ENCODE peak calls at places on chromosomes 3 and 15, in four cellular contexts. Y, D, N and X are unnamed samples.

GRCh38 chr3:38143511-38143910 is 5.0 kb downstream of the MYD88 start:
- DNase-seq in Y (peak; percentile 5), D (no peak), N (peak; percentile 53), X (peak; percentile 76)

GRCh38 chr3:1798711-1799410 is 299.8 kb upstream of the CNTN4 start:
- DNase-seq in Y (no peak), D (no peak), N (no peak), X (no peak)

GRCh38 chr3:56725175-56725574 is 42.1 kb upstream of the TASOR start:
- DNase-seq in Y (no peak), D (no peak), N (no peak), X (no peak)

GRCh38 chr3:79765854-79766253 is 1.9 kb downstream of the ROBO1 start:
- DNase-seq in Y (no peak), D (no peak), N (no peak), X (no peak)

GRCh38 chr15:100926258-100926657 is 7.1 kb downstream of the LRRK1 start:
- DNase-seq in Y (no peak), D (peak; percentile 40), N (no peak), X (no peak)

GRCh38 chr3:71520186-71521020 is 63.1 kb downstream of the FOXP1 start:
- DNase-seq in Y (no peak), D (no peak), N (no peak), X (no peak)

GRCh38 chr3:174358252-174358651 is 500.9 kb upstream of the NAALADL2 start:
- DNase-seq in Y (no peak), D (no peak), N (no peak), X (no peak)

GRCh38 chr3:72663429-72663828 is 184.8 kb downstream of the SHQ1 start:
- DNase-seq in Y (no peak), D (no peak), N (no peak), X (no peak)

GRCh38 chr15:63539517-63539916 is 35.1 kb downstream of the USP3 start:
- DNase-seq in Y (peak; percentile 47), D (no peak), N (no peak), X (no peak)

GRCh38 chr15:50257206-50257735 is 8.3 kb downstream of the HDC start:
- DNase-seq in Y (no peak), D (no peak), N (no peak), X (no peak)

GRCh38 chr3:58093573-58094195 is 85.5 kb downstream of the FLNB start:
- DNase-seq in Y (no peak), D (peak; percentile 52), N (no peak), X (no peak)

GRCh38 chr15:68819451-68820204 is 1.1 kb downstream of the ANP32A start:
- DNase-seq in Y (peak; percentile 44), D (peak; percentile 74), N (no peak), X (no peak)

GRCh38 chr3:13394363-13394762 is 25.8 kb downstream of the NUP210 start:
- DNase-seq in Y (no peak), D (no peak), N (no peak), X (no peak)

GRCh38 chr3:52769786-52770445 is 824 bp downstream of the NEK4 start:
- DNase-seq in Y (no peak), D (no peak), N (no peak), X (no peak)

GRCh38 chr3:116849261-116849688 is 139.7 kb downstream of the TUSC7 start:
- DNase-seq in Y (no peak), D (no peak), N (no peak), X (no peak)

GRCh38 chr15:26128611-26129140 is 265.5 kb upstream of the ATP10A start:
- DNase-seq in Y (peak; percentile 30), D (no peak), N (no peak), X (no peak)

GRCh38 chr3:193743702-193744047 is 150.7 kb downstream of the OPA1 start:
- DNase-seq in Y (peak; percentile 35), D (peak; percentile 19), N (no peak), X (no peak)

GRCh38 chr15:70353606-70354259 is 256.0 kb upstream of the TLE3 start:
- DNase-seq in Y (peak; percentile 56), D (no peak), N (peak; percentile 76), X (no peak)

GRCh38 chr15:63041402-63041977 is 1.1 kb upstream of the TPM1 start:
- DNase-seq in Y (no peak), D (no peak), N (no peak), X (no peak)

GRCh38 chr3:107845355-107846281 is 245.2 kb downstream of the CD47 start:
- DNase-seq in Y (no peak), D (no peak), N (no peak), X (no peak)

GRCh38 chr15:89498574-89498906 is 2.2 kb upstream of the RHCG start:
- DNase-seq in Y (no peak), D (no peak), N (no peak), X (no peak)

GRCh38 chr3:171455603-171456550 is 4.3 kb downstream of the TNIK start:
- DNase-seq in Y (peak; percentile 57), D (no peak), N (no peak), X (no peak)

GRCh38 chr15:64464271-64465005 is 4.1 kb downstream of the ZNF609 start:
- DNase-seq in Y (no peak), D (no peak), N (no peak), X (no peak)

GRCh38 chr3:136576279-136577009 is 175.7 kb downstream of the STAG1 start:
- DNase-seq in Y (no peak), D (no peak), N (no peak), X (no peak)

GRCh38 chr3:42900731-42901420 is 5.1 kb upstream of the ZNF662 start:
- DNase-seq in Y (no peak), D (no peak), N (no peak), X (peak; percentile 52)

GRCh38 chr15:59420986-59421618 is 16.9 kb upstream of the FAM81A start:
- DNase-seq in Y (no peak), D (no peak), N (no peak), X (no peak)

GRCh38 chr15:78063966-78064365 is 13.5 kb downstream of the TBC1D2B start:
- DNase-seq in Y (no peak), D (no peak), N (peak; percentile 7), X (no peak)
- H3K4me1 ChIP-seq in Y (peaks cover 86% of the 10 kb centered on the region), D (peaks cover 41% of the 10 kb centered on the region), N (peaks cover 95% of the 10 kb centered on the region), X (peaks cover 98% of the 10 kb centered on the region)

GRCh38 chr15:83940136-83940535 is 286.2 kb downstream of the ADAMTSL3 start:
- DNase-seq in Y (no peak), D (no peak), N (no peak), X (no peak)

GRCh38 chr15:83943043-83943442 is 289.1 kb downstream of the ADAMTSL3 start:
- DNase-seq in Y (no peak), D (no peak), N (no peak), X (no peak)

GRCh38 chr15:83947156-83947555 is 288.4 kb upstream of the GOLGA6L4 start:
- DNase-seq in Y (no peak), D (no peak), N (no peak), X (no peak)

GRCh38 chr15:83943849-83944404 is 290.0 kb downstream of the ADAMTSL3 start:
- DNase-seq in Y (no peak), D (no peak), N (no peak), X (no peak)
- H3K27ac ChIP-seq in Y (no peak overlapping the region), D (no peak overlapping the region), N (no peak overlapping the region), X (no peak overlapping the region)

GRCh38 chr3:184460276-184460675 is 80.4 kb downstream of the CHRD start:
- DNase-seq in Y (no peak), D (no peak), N (peak; percentile 35), X (no peak)

GRCh38 chr3:184456476-184456875 is 76.6 kb downstream of the CHRD start:
- DNase-seq in Y (no peak), D (no peak), N (no peak), X (no peak)

GRCh38 chr3:184455991-184456390 is 76.1 kb downstream of the CHRD start:
- DNase-seq in Y (no peak), D (no peak), N (no peak), X (no peak)

GRCh38 chr3:184461219-184461618 is 81.4 kb downstream of the CHRD start:
- DNase-seq in Y (no peak), D (no peak), N (no peak), X (no peak)

GRCh38 chr3:184459355-184459754 is 79.5 kb downstream of the CHRD start:
- DNase-seq in Y (no peak), D (no peak), N (no peak), X (no peak)
- TF ChIP-seq POLR2A in Y (no peak), D (no peak), N (no peak), X (no peak)

GRCh38 chr15:53525894-53526293 is 233.6 kb downstream of the WDR72 start:
- DNase-seq in Y (no peak), D (no peak), N (no peak), X (no peak)

GRCh38 chr15:53535886-53536285 is 223.6 kb downstream of the WDR72 start:
- DNase-seq in Y (no peak), D (no peak), N (no peak), X (no peak)

GRCh38 chr15:53527996-53528395 is 231.5 kb downstream of the WDR72 start:
- DNase-seq in Y (no peak), D (peak; percentile 22), N (no peak), X (no peak)

GRCh38 chr15:53534105-53534839 is 225.2 kb downstream of the WDR72 start:
- DNase-seq in Y (no peak), D (peak; percentile 94), N (no peak), X (no peak)

GRCh38 chr15:53530762-53531161 is 228.7 kb downstream of the WDR72 start:
- DNase-seq in Y (no peak), D (no peak), N (no peak), X (no peak)
- H3K4me1 ChIP-seq in Y (no peaks in the 10 kb centered on the region), D (peaks cover 45% of the 10 kb centered on the region), N (no peaks in the 10 kb centered on the region), X (no peaks in the 10 kb centered on the region)